ENCODE peak calls at places on chromosomes 4 and X, in nine cellular contexts. K is upper lobe of right lung, M is osteoblast, B is HCT116, P is HepG2, V is lung, E is A673, W is cardiac muscle cell, I is fibroblast of mammary gland. J is an unnamed sample.

GRCh38 chr4:140233811-140234696 is 80.1 kb upstream of the MAML3 start:
- DNase-seq in K (no peak), M (peak), B (no peak), P (no peak), V (no peak), E (peak), W (peak), I (peak), J (peak)

GRCh38 chr4:99352602-99353580 is at the start of gene ADH1C:
- DNase-seq in K (no peak), M (peak), B (no peak), P (no peak), V (no peak), E (no peak), W (peak), I (peak), J (peak)

GRCh38 chr4:169492436-169493163 is 119.8 kb downstream of the NEK1 start:
- DNase-seq in K (no peak), M (peak), B (peak), P (peak), V (no peak), E (peak), W (peak), I (peak), J (peak)

GRCh38 chr4:8841678-8842268 is 29.9 kb downstream of the HMX1 start:
- DNase-seq in K (no peak), M (no peak), B (no peak), P (no peak), V (no peak), E (no peak), W (no peak), I (no peak), J (no peak)

GRCh38 chr4:39664828-39665731 is 26.4 kb upstream of the SMIM14 start:
- DNase-seq in K (no peak), M (peak), B (no peak), P (peak), V (no peak), E (no peak), W (peak), I (peak), J (peak)

GRCh38 chrX:20530319-20530979 is 263.7 kb upstream of the RPS6KA3 start:
- DNase-seq in K (no peak), M (peak), B (peak), P (peak), V (peak), E (peak), W (peak), I (peak), J (peak)

GRCh38 chrX:2691543-2692220 is 587 bp downstream of the CD99 start:
- DNase-seq in K (peak), M (peak), B (no peak), P (no peak), V (peak), E (peak), W (peak), I (peak), J (peak)

GRCh38 chrX:43716696-43717095 is 60.6 kb downstream of the MAOA start:
- DNase-seq in K (no peak), M (no peak), B (no peak), P (no peak), V (no peak), E (no peak), W (no peak), I (no peak), J (no peak)

GRCh38 chr4:70925899-70926635 is 23.9 kb downstream of the MOB1B start:
- DNase-seq in K (no peak), M (no peak), B (no peak), P (no peak), V (no peak), E (no peak), W (no peak), I (no peak), J (no peak)

GRCh38 chrX:20433376-20433775 is 166.7 kb upstream of the RPS6KA3 start:
- DNase-seq in K (no peak), M (no peak), B (no peak), P (no peak), V (no peak), E (no peak), W (no peak), I (no peak), J (peak)

GRCh38 chr4:119632216-119632615 is 3.6 kb upstream of the PDE5A start:
- DNase-seq in K (no peak), M (peak), B (no peak), P (no peak), V (no peak), E (no peak), W (no peak), I (peak), J (peak)

GRCh38 chr4:144547678-144548298 is 98.2 kb upstream of the HHIP start:
- DNase-seq in K (no peak), M (no peak), B (no peak), P (no peak), V (no peak), E (no peak), W (no peak), I (no peak), J (no peak)

GRCh38 chrX:70444326-70445196 is at the start of gene DLG3:
- DNase-seq in K (no peak), M (peak), B (no peak), P (no peak), V (no peak), E (peak), W (peak), I (peak), J (peak)

GRCh38 chr4:140343303-140343702 is 30.1 kb upstream of the SCOC start:
- DNase-seq in K (peak), M (peak), B (peak), P (no peak), V (peak), E (peak), W (peak), I (no peak), J (peak)

GRCh38 chr4:122739174-122739573 is 6.7 kb downstream of the BBS12 start:
- DNase-seq in K (no peak), M (peak), B (no peak), P (no peak), V (no peak), E (no peak), W (peak), I (peak), J (peak)

GRCh38 chrX:133923113-133923512 is 62.3 kb downstream of the GPC3 start:
- DNase-seq in K (no peak), M (no peak), B (no peak), P (no peak), V (no peak), E (peak), W (peak), I (no peak), J (peak)

GRCh38 chr4:70705146-70705855 is 16.5 kb upstream of the RUFY3 start:
- DNase-seq in K (peak), M (peak), B (no peak), P (peak), V (peak), E (peak), W (peak), I (peak), J (peak)

GRCh38 chr4:113434247-113434587 is 327.3 kb downstream of the CAMK2D start:
- DNase-seq in K (no peak), M (no peak), B (no peak), P (peak), V (no peak), E (no peak), W (peak), I (peak), J (peak)

GRCh38 chr4:146096374-146096773 is 79.1 kb upstream of the LSM6 start:
- DNase-seq in K (no peak), M (no peak), B (no peak), P (no peak), V (no peak), E (no peak), W (no peak), I (no peak), J (no peak)

GRCh38 chr4:80566203-80566872 is 230.8 kb downstream of the CFAP299 start:
- DNase-seq in K (no peak), M (no peak), B (no peak), P (no peak), V (no peak), E (no peak), W (no peak), I (no peak), J (no peak)

GRCh38 chr4:158020175-158020574 is 152.7 kb downstream of the GASK1B start:
- DNase-seq in K (no peak), M (no peak), B (peak), P (peak), V (no peak), E (peak), W (peak), I (peak), J (peak)

GRCh38 chrX:134671207-134671750 is 13.0 kb upstream of the PLAC1 start:
- DNase-seq in K (no peak), M (no peak), B (no peak), P (no peak), V (no peak), E (no peak), W (no peak), I (no peak), J (no peak)

GRCh38 chrX:148567229-148567628 is 66.8 kb downstream of the AFF2 start:
- DNase-seq in K (no peak), M (no peak), B (no peak), P (no peak), V (no peak), E (no peak), W (peak), I (no peak), J (peak)

GRCh38 chrX:69210513-69211065 is 45.3 kb upstream of the PJA1 start:
- DNase-seq in K (no peak), M (no peak), B (no peak), P (no peak), V (no peak), E (no peak), W (no peak), I (no peak), J (no peak)

GRCh38 chr4:8324640-8325239 is 55.2 kb downstream of the HTRA3 start:
- DNase-seq in K (peak), M (peak), B (no peak), P (no peak), V (no peak), E (no peak), W (no peak), I (no peak), J (no peak)

GRCh38 chr4:163755013-163755412 is 260.5 kb downstream of the TMA16 start:
- DNase-seq in K (no peak), M (no peak), B (no peak), P (no peak), V (no peak), E (peak), W (no peak), I (peak), J (peak)

GRCh38 chrX:71118985-71119535 is 664 bp downstream of the MED12 start:
- DNase-seq in K (no peak), M (no peak), B (no peak), P (no peak), V (no peak), E (no peak), W (peak), I (no peak), J (no peak)

GRCh38 chr4:186881521-186882220 is 158.0 kb upstream of the FAT1 start:
- DNase-seq in K (no peak), M (no peak), B (peak), P (no peak), V (no peak), E (no peak), W (peak), I (peak), J (peak)

GRCh38 chrX:14043209-14043608 is 13.5 kb upstream of the GEMIN8 start:
- DNase-seq in K (no peak), M (no peak), B (no peak), P (peak), V (no peak), E (no peak), W (no peak), I (no peak), J (no peak)

GRCh38 chrX:14038375-14039077 is 8.8 kb upstream of the GEMIN8 start:
- DNase-seq in K (no peak), M (no peak), B (no peak), P (no peak), V (no peak), E (no peak), W (no peak), I (no peak), J (no peak)

DNA sequence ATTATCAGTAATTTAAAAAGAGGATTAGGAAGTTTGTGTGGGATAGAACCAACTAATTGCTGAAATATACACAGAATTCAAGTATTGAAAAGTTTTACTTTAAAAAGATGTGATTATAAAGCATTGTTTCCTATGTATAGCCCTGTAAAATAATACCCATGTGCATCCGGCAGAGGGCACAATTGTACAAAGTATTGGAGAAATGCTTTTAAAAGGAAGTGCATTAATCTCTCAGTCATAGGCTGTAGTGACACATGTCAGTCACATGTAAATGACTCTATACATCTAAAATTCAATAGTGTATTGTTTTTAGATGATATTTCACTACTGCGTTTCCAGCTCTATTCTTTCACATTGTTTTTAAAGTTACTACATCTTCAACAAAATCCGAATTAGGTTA is 9.7 kb upstream of the GEMIN8 start:
- DNase-seq in K (no peak), M (peak), B (no peak), P (peak), V (peak), E (peak), W (peak), I (peak), J (peak)
- TF ChIP-seq CTCF in K (peak), M (peak), B (peak), P (peak), V (peak), E (peak), W (peak), I (peak), J (peak)

GRCh38 chrX:153921070-153921469 is 5.0 kb downstream of the ARHGAP4 start:
- DNase-seq in K (no peak), M (peak), B (no peak), P (no peak), V (no peak), E (no peak), W (no peak), I (no peak), J (no peak)
- TF ChIP-seq CTCF in K (no peak), M (no peak), B (no peak), P (no peak), V (no peak), E (no peak), W (no peak), I (no peak), J (no peak)

GRCh38 chr4:67291639-67292038 is 253.7 kb downstream of the CENPC start:
- DNase-seq in K (no peak), M (no peak), B (no peak), P (no peak), V (no peak), E (peak), W (no peak), I (no peak), J (no peak)

GRCh38 chr4:67292045-67292444 is 253.3 kb downstream of the CENPC start:
- DNase-seq in K (no peak), M (no peak), B (no peak), P (no peak), V (no peak), E (peak), W (peak), I (no peak), J (no peak)

GRCh38 chr4:67292649-67293048 is 252.7 kb downstream of the CENPC start:
- DNase-seq in K (no peak), M (no peak), B (no peak), P (no peak), V (no peak), E (peak), W (peak), I (no peak), J (no peak)

GRCh38 chr4:67286724-67287123 is 258.6 kb downstream of the CENPC start:
- DNase-seq in K (no peak), M (no peak), B (no peak), P (no peak), V (no peak), E (no peak), W (no peak), I (no peak), J (no peak)

DNA sequence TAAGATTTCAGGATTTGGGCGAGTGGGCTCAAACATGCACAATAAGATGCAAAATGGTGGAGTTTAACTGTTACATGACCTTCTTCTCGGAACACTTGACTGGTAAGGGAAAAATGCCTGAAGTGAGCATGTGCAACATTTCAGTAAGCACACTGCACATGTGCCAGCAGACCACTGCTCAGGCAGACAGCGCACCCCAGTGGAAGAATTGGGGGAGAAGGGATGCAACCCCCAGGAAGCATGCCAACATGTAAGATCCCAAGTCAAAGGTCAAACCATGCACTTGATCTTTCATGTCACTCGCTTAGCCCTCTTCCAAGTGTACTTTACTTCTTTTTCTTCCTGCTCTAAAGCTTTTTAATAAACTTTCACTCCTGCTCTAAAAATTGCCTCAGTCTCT is 256.3 kb downstream of the CENPC start:
- DNase-seq in K (no peak), M (no peak), B (no peak), P (peak), V (no peak), E (peak), W (peak), I (peak), J (peak)
- TF ChIP-seq CTCF in K (no peak), M (no peak), B (no peak), P (peak), V (no peak), E (peak), W (peak), I (peak), J (peak)

DNA sequence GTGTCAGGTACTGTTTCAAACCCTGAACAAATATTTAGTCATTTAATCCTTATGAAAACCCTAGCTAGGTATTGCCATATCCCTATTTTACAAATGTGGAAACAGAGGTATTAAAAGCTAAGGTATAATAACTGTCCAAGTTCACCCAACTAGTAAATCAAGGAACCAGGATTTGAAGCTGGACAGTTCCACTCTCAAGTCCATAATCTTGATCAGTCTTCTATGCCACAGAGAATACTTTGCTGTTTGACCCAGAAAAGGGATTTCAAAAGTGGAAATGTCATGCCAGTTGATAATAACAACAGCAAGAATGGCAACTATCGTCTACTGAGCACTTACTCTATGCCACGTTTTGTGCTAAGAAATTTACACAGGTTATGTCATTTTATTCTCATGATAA is 90.4 kb upstream of the KIT start:
- DNase-seq in K (no peak), M (no peak), B (no peak), P (no peak), V (no peak), E (no peak), W (no peak), I (no peak), J (no peak)
- TF ChIP-seq CTCF in K (no peak), M (no peak), B (no peak), P (no peak), V (no peak), E (no peak), W (no peak), I (no peak), J (no peak)

GRCh38 chrX:146144090-146144489 is 326.5 kb downstream of the SLITRK2 start:
- DNase-seq in K (no peak), M (no peak), B (no peak), P (no peak), V (no peak), E (no peak), W (no peak), I (no peak), J (no peak)
- TF ChIP-seq CTCF in K (no peak), M (no peak), B (no peak), P (no peak), V (no peak), E (no peak), W (no peak), I (no peak), J (no peak)

J was measured in choroid plexus epithelial cell.